ENCODE peak calls at places on chromosome 16, in seven cellular contexts. Y is IMR-90, O is H9, A is neuronal stem cell, G is mesendoderm, C is H1, Z is mesenchymal stem cell. P is an unnamed sample.

GRCh38 chr16:27922433-27922832 is 141.1 kb downstream of the GSG1L start:
- DNase-seq in Z (no peak), O (no peak), A (peak; percentile 15), C (no peak), Y (no peak), G (peak; percentile 24), P (no peak)

GRCh38 chr16:83682858-83683235 is 124.9 kb upstream of the HSBP1 start:
- DNase-seq in G (no peak), O (no peak), C (no peak), Y (no peak), Z (peak; percentile 27), A (no peak), P (no peak)

GRCh38 chr16:50591800-50592771 is 43.9 kb downstream of the NKD1 start:
- DNase-seq in G (no peak), O (no peak), Y (no peak), Z (no peak), C (no peak), A (no peak), P (no peak)

GRCh38 chr16:68884391-68884790 is 41.1 kb downstream of the TANGO6 start:
- DNase-seq in C (no peak), Z (no peak), G (no peak), A (no peak), O (no peak), Y (no peak), P (no peak)

GRCh38 chr16:68356919-68357286 is 46.1 kb downstream of the PRMT7 start:
- DNase-seq in C (no peak), G (no peak), Y (no peak), A (no peak), Z (peak; percentile 11), O (no peak), P (no peak)

GRCh38 chr16:30096105-30096861 is at the start of gene YPEL3:
- DNase-seq in C (peak; percentile 78), Z (peak; percentile 87), Y (peak; percentile 86), G (peak; percentile 93), O (peak; percentile 95), A (peak; percentile 85), P (peak; percentile 92)

GRCh38 chr16:81602377-81602776 is 157.8 kb downstream of the CMIP start:
- DNase-seq in O (no peak), Z (no peak), C (no peak), Y (no peak), G (no peak), A (no peak), P (no peak)

GRCh38 chr16:4064950-4065352 is 51.3 kb downstream of the ADCY9 start:
- DNase-seq in G (no peak), Z (no peak), Y (no peak), O (no peak), C (no peak), A (no peak), P (no peak)

GRCh38 chr16:83946781-83947566 is 6.1 kb upstream of the OSGIN1 start:
- DNase-seq in Z (no peak), G (no peak), C (no peak), A (no peak), Y (no peak), O (no peak), P (no peak)

GRCh38 chr16:30844671-30845449 is 49.0 kb downstream of the BCL7C start:
- DNase-seq in C (peak; percentile 13), Y (peak; percentile 90), A (peak; percentile 76), G (peak; percentile 93), O (peak; percentile 74), Z (peak; percentile 87), P (peak; percentile 83)

GRCh38 chr16:30927789-30928378 is 4.5 kb downstream of the FBXL19 start:
- DNase-seq in G (peak; percentile 97), Y (peak; percentile 25), Z (peak; percentile 22), O (peak; percentile 96), C (peak; percentile 85), A (peak; percentile 48), P (no peak)

GRCh38 chr16:2428051-2428786 is 1.0 kb upstream of the CCNF start:
- DNase-seq in Z (no peak), Y (no peak), A (no peak), O (peak; percentile 76), G (peak; percentile 76), C (no peak), P (peak; percentile 49)

GRCh38 chr16:4601317-4602186 is 13.1 kb downstream of the UBALD1 start:
- DNase-seq in G (no peak), Z (no peak), C (no peak), O (no peak), Y (peak; percentile 20), A (no peak), P (no peak)

GRCh38 chr16:62190426-62190825 is 154.2 kb upstream of the CDH8 start:
- DNase-seq in C (no peak), Z (peak; percentile 43), Y (no peak), G (peak; percentile 55), O (no peak), A (peak; percentile 9), P (no peak)

GRCh38 chr16:29913514-29913913 is 12.5 kb downstream of the KCTD13 start:
- DNase-seq in C (no peak), O (no peak), G (no peak), A (no peak), Z (no peak), Y (no peak), P (no peak)

GRCh38 chr16:73170587-73170986 is 122.7 kb upstream of the ZFHX3 start:
- DNase-seq in Z (no peak), A (no peak), G (peak; percentile 71), O (no peak), Y (no peak), C (no peak), P (peak; percentile 88)

GRCh38 chr16:86566601-86566965 is at the start of gene FOXC2:
- DNase-seq in Z (peak; percentile 93), A (peak; percentile 83), G (peak; percentile 95), Y (peak; percentile 94), C (no peak), O (peak; percentile 92), P (no peak)

GRCh38 chr16:67943619-67944503 is at the start of gene LCAT:
- DNase-seq in G (no peak), O (no peak), Z (no peak), Y (no peak), C (no peak), A (no peak), P (no peak)

GRCh38 chr16:11100239-11100750 is 155.7 kb downstream of the SOCS1 start:
- DNase-seq in C (peak; percentile 23), A (no peak), Y (peak; percentile 100), Z (peak; percentile 98), O (peak; percentile 53), G (peak; percentile 98), P (no peak)
- H3K23ac ChIP-seq in C (no peak overlapping the region), A (no peak overlapping the region), Y (peak overlapping the region; percentile 77), Z (no peak overlapping the region), O (no peak overlapping the region), G (no peak overlapping the region), P (no peak overlapping the region)

GRCh38 chr16:48580925-48581500 is 29.0 kb downstream of the N4BP1 start:
- DNase-seq in O (no peak), Z (no peak), G (no peak), C (no peak), Y (no peak), A (no peak), P (peak; percentile 59)

GRCh38 chr16:48576927-48577326 is 33.1 kb downstream of the N4BP1 start:
- DNase-seq in G (peak; percentile 35), A (no peak), Z (no peak), O (no peak), Y (peak; percentile 28), C (no peak), P (no peak)

GRCh38 chr16:48574148-48574547 is 35.8 kb downstream of the N4BP1 start:
- DNase-seq in Y (no peak), C (no peak), A (no peak), O (no peak), Z (no peak), G (no peak), P (peak; percentile 44)

GRCh38 chr16:48574766-48575165 is 35.2 kb downstream of the N4BP1 start:
- DNase-seq in A (no peak), Y (no peak), G (no peak), Z (no peak), O (no peak), C (no peak), P (no peak)

GRCh38 chr16:48575471-48576050 is 34.4 kb downstream of the N4BP1 start:
- DNase-seq in G (no peak), Y (no peak), O (no peak), A (no peak), Z (no peak), C (no peak), P (no peak)
- H3K23ac ChIP-seq in G (no peak overlapping the region), Y (no peak overlapping the region), O (no peak overlapping the region), A (no peak overlapping the region), Z (no peak overlapping the region), C (no peak overlapping the region), P (no peak overlapping the region)

DNA sequence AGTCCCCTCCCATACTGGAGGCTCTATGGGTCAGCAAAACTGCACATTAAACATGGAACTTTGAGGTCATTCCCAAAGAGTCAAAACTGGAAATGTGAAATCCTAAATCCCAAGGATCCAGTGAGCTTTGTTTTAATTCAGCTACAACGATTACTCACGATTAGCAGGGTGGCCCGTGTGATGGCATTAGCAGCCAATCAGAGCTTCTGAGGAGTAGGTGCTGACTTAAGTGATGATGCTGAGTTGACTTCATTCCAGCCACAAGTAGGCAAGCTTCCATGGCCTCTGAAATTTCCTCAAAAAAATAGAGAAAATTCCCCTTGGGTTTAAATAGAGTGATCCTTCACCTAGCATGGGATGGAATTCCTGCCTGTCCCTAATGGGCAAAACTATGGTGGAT is 28.1 kb upstream of the BEAN1 start:
- DNase-seq in Y (peak; percentile 29), O (no peak), A (no peak), Z (no peak), C (no peak), G (no peak), P (no peak)
- H3K23ac ChIP-seq in Y (no peak overlapping the region), O (no peak overlapping the region), A (no peak overlapping the region), Z (no peak overlapping the region), C (no peak overlapping the region), G (no peak overlapping the region), P (no peak overlapping the region)

GRCh38 chr16:12132290-12132689 is 155.8 kb downstream of the SNX29 start:
- DNase-seq in Y (peak; percentile 80), Z (peak; percentile 86), C (no peak), A (no peak), O (no peak), G (no peak), P (no peak)

GRCh38 chr16:12132850-12133249 is 156.3 kb downstream of the SNX29 start:
- DNase-seq in O (no peak), Y (no peak), G (no peak), Z (no peak), A (no peak), C (no peak), P (peak; percentile 25)

GRCh38 chr16:12133738-12134137 is 157.2 kb downstream of the SNX29 start:
- DNase-seq in Z (no peak), G (no peak), Y (peak; percentile 32), C (no peak), O (no peak), A (no peak), P (no peak)

GRCh38 chr16:12131755-12132154 is 155.2 kb downstream of the SNX29 start:
- DNase-seq in C (no peak), O (no peak), Y (no peak), A (no peak), Z (no peak), G (no peak), P (no peak)

DNA sequence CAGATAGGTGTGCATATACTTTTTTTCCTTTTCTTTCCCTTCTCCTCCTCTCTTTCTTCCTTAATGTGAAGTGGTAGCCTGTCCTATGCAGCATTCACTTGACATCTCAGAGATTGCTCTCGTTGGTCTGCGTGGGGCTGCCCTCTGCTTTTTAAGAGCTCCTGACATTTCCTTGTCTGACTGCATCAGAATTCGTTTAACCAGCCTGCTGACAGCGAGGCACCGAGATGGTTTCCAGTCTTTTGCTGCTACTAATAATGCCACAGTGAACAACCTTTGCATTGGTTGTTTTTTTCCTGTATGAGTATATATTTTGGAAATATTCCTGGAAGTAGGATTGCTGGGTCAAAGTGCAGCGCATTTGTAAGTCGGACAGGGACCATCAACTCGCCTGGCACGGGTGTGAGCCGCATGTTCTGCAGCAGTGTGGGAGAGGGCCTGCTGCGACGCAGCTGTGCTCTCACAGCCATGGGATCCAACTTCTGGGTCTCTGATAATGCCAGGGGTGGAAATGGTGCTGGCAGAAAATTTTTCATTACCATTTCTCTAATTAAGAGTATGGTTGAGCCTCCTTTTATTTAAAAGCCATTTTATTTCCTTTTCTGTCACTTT is 154.3 kb downstream of the SNX29 start:
- DNase-seq in O (no peak), Z (no peak), C (no peak), G (no peak), A (no peak), Y (no peak), P (no peak)
- H3K23ac ChIP-seq in O (no peak overlapping the region), Z (no peak overlapping the region), C (no peak overlapping the region), G (no peak overlapping the region), A (no peak overlapping the region), Y (no peak overlapping the region), P (no peak overlapping the region)